ENCODE peak calls at places on chromosomes 7 and 10, in four cellular contexts. Y is GM12878, S is K562, I is HepG2. E is an unnamed sample.

GRCh38 chr10:105384056-105384455 is 743.0 kb downstream of the SORCS3 start:
- DNase-seq in Y (no peak), I (no peak), S (no peak), E (no peak)

GRCh38 chr10:82409671-82410070 is 534.7 kb downstream of the NRG3 start:
- DNase-seq in Y (no peak), S (no peak), I (no peak), E (no peak)

GRCh38 chr10:128881086-128881485 is 586.0 kb upstream of the MGMT start:
- DNase-seq in Y (no peak), S (no peak), I (no peak), E (no peak)

GRCh38 chr7:73517241-73517995 is 4.7 kb downstream of the BAZ1B start:
- DNase-seq in S (no peak), I (no peak), Y (no peak), E (no peak)

GRCh38 chr10:77383861-77384553 is 253.6 kb downstream of the KCNMA1 start:
- DNase-seq in Y (no peak), I (no peak), S (no peak), E (no peak)

GRCh38 chr10:73953665-73954064 is 42.7 kb downstream of the PLAU start:
- DNase-seq in Y (no peak), S (no peak), I (no peak), E (no peak)

GRCh38 chr7:32217841-32218467 is 147.7 kb upstream of the PDE1C start:
- DNase-seq in Y (no peak), I (no peak), S (no peak), E (no peak)

GRCh38 chr7:139798221-139798620 is 20.4 kb upstream of the HIPK2 start:
- DNase-seq in S (no peak), Y (peak; percentile 39), I (no peak), E (no peak)

GRCh38 chr7:89605362-89605761 is 548.9 kb upstream of the STEAP1 start:
- DNase-seq in S (no peak), I (no peak), Y (no peak), E (no peak)

GRCh38 chr7:63925262-63925625 is 73.4 kb upstream of the ZNF722 start:
- DNase-seq in I (no peak), S (no peak), Y (no peak), E (no peak)

DNA sequence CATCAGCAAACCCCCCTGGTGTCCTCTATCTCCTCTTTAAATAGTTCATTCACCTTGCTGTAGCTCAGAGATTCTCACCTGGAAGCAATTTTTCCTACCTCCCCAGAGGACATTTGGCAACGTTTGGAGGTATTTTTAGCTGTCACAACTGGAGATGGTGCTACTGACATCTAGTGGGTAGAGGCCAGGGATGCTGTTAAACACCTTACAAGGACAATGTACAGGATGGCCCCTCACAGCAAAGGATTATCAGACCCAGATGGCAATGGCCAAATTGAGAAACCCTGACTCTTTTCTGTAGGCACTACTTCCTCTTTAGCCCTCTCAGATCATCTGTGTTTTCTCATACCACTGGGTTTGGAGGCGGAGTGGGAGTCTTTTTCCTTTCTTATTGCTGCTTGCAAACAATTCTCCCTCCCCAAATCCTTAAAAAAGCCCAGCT is 13.2 kb upstream of the TRA2A start:
- DNase-seq in I (peak; percentile 43), S (no peak), Y (peak; percentile 46), E (no peak)
- TF ChIP-seq NR2C2 in I (no peak), S (no peak), Y (no peak), E (no peak)

GRCh38 chr7:47652591-47652990 is 70.7 kb upstream of the TNS3 start:
- DNase-seq in I (no peak), S (no peak), Y (no peak), E (no peak)

GRCh38 chr7:47649901-47650300 is 68.0 kb upstream of the TNS3 start:
- DNase-seq in I (no peak), S (no peak), Y (no peak), E (no peak)

GRCh38 chr7:47653550-47654351 is 71.8 kb upstream of the TNS3 start:
- DNase-seq in I (no peak), S (no peak), Y (no peak), E (no peak)

GRCh38 chr7:47654672-47655340 is 72.9 kb upstream of the TNS3 start:
- DNase-seq in Y (no peak), S (no peak), I (no peak), E (no peak)

DNA sequence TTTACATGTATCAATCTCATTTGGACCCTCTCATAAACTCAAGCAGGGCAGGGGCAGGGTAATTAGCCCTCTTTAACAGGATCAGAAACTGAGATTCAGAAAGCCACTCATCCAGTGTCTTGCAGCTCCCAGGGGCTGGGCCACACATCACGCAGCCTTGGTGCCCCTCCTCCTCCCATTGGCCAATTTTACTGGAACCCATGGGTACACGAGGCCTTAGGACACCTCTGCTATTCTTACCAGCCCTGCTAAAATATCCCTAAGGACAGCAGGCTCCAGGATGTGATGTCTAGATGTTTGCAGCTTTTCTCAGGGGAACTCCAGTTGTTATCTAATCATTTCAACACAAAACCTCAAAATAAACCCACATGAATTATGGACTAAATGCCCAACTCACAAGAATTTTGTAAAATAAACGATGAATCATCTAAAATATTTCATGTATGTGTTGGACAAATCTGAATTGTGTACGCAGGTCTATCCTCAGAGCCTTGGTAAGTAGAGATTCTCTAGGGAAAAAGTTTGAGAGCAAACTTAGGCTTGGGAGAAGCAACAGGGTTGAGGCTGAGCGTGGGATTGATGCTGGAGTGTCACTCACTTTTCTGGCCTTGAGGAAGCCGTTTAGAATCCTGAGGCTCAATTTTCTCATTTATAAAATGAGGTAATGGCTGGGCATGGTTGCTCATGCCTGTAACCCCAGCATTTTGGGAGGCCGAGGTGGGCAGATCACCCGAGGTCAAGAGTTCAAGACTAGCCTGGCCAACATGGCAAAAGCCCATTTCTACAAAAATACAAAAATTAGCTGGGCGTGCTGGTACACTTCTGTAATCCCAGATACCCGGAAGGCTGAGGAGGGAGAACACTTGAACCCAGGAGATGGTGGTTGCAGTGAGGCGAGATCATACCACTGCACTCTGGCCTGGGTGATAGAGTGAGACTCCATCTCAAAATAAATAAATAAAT is 69.7 kb upstream of the TNS3 start:
- DNase-seq in Y (no peak), I (no peak), S (no peak), E (no peak)
- TF ChIP-seq ATF3 in Y (no peak), I (no peak), S (no peak), E (no peak)

DNA sequence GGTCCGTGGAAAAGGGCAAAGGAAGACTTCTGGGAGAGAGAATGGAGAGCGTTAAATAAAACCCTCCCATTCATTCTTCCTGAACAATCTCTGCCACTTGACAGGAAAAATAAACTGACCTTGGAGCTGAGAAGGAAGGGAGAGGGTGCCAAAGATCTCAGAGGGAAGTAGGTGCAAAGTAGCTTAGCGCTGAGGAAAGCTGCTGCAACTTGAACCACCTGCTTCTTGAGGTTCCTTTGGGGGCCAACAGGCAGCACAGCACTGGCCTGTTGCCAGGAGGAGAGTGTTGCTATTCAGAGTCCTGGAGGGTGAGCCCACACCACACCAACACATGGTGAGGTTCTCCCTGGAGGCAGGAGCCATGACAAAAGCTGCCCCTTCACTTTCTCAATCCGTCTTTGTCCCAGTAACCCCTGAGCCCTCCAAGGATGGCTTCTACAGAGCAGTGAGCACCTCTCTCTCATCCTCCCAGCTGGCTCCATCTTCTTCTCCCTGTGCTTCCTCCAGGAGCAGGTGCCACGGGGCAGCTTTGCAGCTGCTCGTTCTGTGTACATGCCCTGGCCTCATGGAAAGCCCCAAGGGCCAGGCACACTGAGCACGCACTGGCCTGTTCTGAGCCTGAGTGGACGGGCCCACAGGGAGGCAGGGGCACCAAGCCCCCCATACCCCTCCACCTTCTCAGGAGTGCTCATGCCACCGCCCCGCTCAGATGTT is 101.3 kb downstream of the STRA8 start:
- DNase-seq in Y (no peak), S (no peak), I (no peak), E (no peak)
- TF ChIP-seq NR2C2 in Y (no peak), S (no peak), I (no peak), E (no peak)

DNA sequence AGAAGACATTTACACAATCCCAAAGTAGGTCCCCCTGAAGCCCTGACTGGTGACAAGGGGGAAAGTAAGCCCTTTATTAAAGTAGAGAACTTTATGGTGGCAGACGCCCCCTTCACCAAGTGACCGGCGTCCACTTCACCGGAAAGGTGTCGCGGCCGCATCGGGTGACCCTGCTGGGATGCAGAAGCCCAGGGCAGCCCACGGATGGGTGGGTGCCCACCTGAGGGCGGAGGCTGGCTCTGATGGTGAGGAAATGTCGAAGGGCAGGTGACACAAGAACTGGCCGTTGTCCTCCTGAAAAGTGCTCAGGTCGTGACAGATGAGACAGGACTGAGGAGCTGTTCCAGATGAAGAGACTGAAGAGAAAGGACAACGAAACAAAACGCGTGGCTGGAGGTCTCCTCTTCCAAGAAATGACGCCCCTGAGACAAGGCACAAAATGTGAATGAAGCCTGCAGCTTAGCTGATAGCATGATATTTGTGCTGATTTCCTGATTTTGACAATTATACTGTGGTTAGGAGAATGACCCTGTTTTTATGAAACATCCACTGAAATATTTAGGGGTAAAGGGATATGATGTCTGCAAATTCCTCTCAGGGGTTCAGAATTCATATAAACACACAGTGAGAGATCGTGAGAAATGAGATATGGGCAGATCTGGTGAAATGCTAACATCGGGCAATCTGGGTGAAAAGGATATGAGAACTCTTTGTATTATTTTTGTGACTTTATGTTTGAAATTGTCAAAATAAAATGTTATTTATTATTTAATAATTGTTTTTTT is 123.9 kb downstream of the PRKAG2 start:
- DNase-seq in I (no peak), Y (no peak), S (no peak), E (no peak)
- TF ChIP-seq ATF3 in I (no peak), Y (no peak), S (no peak), E (no peak)

GRCh38 chr7:49483142-49483541 is 290.3 kb upstream of the VWC2 start:
- DNase-seq in S (no peak), I (peak; percentile 1), Y (no peak), E (peak; percentile 11)
- TF ChIP-seq NR2C2 in S (no peak), I (no peak), Y (no peak), E (no peak)

DNA sequence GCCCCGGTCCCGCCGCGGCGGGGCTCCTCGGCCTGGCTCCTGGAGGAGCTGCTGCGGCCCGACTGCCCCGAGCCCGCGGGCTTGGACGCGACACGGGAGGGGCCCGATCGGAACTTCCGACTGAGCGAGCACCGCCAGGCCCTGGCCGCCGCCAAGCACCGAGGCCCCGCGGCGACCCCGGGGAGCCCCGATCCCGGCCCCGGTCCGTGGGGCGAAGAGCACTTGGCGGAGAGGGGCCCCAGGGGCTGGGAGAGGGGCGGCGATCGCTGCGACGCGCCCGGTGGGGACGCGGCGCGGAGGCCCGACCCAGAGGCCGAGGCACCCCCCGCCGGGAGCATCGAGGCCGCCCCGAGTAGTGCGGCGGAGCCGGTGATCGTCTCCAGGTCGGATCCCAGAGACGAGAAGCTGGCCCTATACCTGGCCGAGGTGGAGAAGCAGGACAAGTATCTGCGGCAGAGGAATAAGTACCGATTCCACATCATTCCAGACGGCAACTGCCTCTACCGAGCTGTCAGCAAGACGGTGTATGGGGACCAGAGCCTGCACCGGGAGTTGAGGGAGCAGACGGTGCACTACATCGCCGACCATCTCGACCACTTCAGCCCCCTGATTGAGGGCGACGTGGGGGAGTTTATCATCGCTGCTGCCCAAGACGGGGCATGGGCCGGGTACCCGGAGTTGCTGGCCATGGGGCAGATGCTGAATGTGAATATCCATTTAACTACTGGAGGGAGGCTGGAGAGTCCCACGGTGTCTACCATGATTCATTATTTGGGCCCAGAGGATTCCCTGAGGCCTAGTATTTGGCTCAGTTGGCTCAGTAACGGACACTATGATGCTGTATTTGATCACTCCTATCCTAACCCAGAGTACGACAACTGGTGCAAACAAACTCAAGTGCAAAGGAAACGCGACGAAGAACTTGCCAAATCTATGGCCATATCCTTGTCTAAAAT is 1.3 kb downstream of the OTUD1 start:
- DNase-seq in I (no peak), S (no peak), Y (no peak), E (peak; percentile 39)
- TF ChIP-seq ATF3 in I (no peak), S (no peak), Y (no peak), E (no peak)

DNA sequence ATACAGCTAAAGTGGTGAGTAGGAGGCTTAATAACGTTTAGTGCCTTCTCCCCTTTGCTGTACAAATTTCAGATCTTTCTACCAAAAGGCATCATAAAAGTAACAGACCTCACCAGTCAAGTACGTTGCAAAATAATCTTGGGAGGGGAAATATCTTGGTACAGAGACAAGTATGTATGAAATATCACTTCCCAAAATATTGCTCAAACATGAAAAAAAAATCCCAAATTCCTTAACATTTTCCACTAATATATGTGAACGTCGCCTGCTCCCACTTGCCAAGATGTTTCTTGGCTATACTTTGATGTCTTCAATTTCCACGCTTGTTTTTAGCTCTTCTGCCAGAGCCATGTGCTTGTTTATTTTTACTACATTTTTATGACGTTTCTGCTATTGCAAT is 223.5 kb downstream of the PLXNA4 start:
- DNase-seq in S (no peak), Y (no peak), I (no peak), E (no peak)
- TF ChIP-seq NR2C2 in S (no peak), Y (no peak), I (no peak), E (no peak)